ENCODE peak calls at places on chromosomes 13 and 19, in six cellular contexts. S is LHCN-M2, U is Panc1, P is WTC11, D is Daoy, B is EL. Q is an unnamed sample.

GRCh38 chr19:45296365-45296764 is 26.3 kb downstream of the CKM start:
- DNase-seq in D (no peak), U (no peak), P (no peak), S (no peak), B (no peak), Q (no peak)

GRCh38 chr19:20151617-20152145 is 15.3 kb upstream of the ZNF486 start:
- DNase-seq in B (no peak), P (no peak), D (no peak), U (no peak), S (no peak), Q (no peak)

GRCh38 chr13:92984151-92984550 is 242.5 kb upstream of the GPC6 start:
- DNase-seq in B (no peak), U (no peak), D (no peak), S (no peak), P (no peak), Q (no peak)

GRCh38 chr19:39502640-39503417 is 4.1 kb downstream of the DLL3 start:
- DNase-seq in U (peak; percentile 93), S (peak; percentile 49), D (peak; percentile 86), P (peak; percentile 80), B (peak; percentile 64), Q (peak; percentile 84)

GRCh38 chr13:75312884-75313520 is 169.0 kb downstream of the TBC1D4 start:
- DNase-seq in P (no peak), B (no peak), U (no peak), S (no peak), D (no peak), Q (no peak)

GRCh38 chr19:43809762-43810696 is 7.8 kb upstream of the LYPD5 start:
- DNase-seq in D (peak; percentile 46), B (peak; percentile 59), U (peak; percentile 15), S (peak; percentile 59), P (no peak), Q (peak; percentile 63)

GRCh38 chr19:4049432-4049831 is 17.3 kb downstream of the ZBTB7A start:
- DNase-seq in P (no peak), D (no peak), S (no peak), U (no peak), B (no peak), Q (no peak)

GRCh38 chr19:21269813-21270212 is 59.4 kb downstream of the ZNF708 start:
- DNase-seq in B (no peak), S (no peak), U (no peak), P (no peak), D (no peak), Q (no peak)

GRCh38 chr19:49539192-49539952 is 11.6 kb downstream of the RCN3 start:
- DNase-seq in P (no peak), S (no peak), D (no peak), U (no peak), B (no peak), Q (no peak)

GRCh38 chr19:45448887-45449299 is 18.9 kb upstream of the FOSB start:
- DNase-seq in D (no peak), B (no peak), S (no peak), U (no peak), P (no peak), Q (no peak)

GRCh38 chr19:19202707-19203011 is 555 bp downstream of the NR2C2AP start:
- DNase-seq in P (no peak), S (no peak), D (no peak), B (no peak), U (no peak), Q (peak; percentile 22)

GRCh38 chr19:46713781-46714522 is 3.0 kb downstream of the PRKD2 start:
- DNase-seq in P (peak; percentile 82), D (peak; percentile 88), S (peak; percentile 71), U (no peak), B (peak; percentile 88), Q (peak; percentile 88)

GRCh38 chr19:54473071-54473941 is at the start of gene CDC42EP5:
- DNase-seq in D (peak; percentile 85), U (no peak), B (peak; percentile 80), S (peak; percentile 55), P (no peak), Q (peak; percentile 61)

GRCh38 chr13:93260591-93260990 is 34.0 kb downstream of the GPC6 start:
- DNase-seq in S (peak; percentile 67), P (no peak), B (peak; percentile 59), U (no peak), D (no peak), Q (no peak)

GRCh38 chr19:13935765-13936486 is 2.3 kb downstream of the PODNL1 start:
- DNase-seq in B (no peak), U (no peak), S (peak; percentile 31), D (no peak), P (peak; percentile 70), Q (peak; percentile 73)

GRCh38 chr19:38384209-38385027 is 3.4 kb downstream of the GGN start:
- DNase-seq in P (peak; percentile 75), B (peak; percentile 23), D (peak; percentile 51), S (peak; percentile 11), U (no peak), Q (peak; percentile 56)

GRCh38 chr19:18029617-18030338 is 21.8 kb downstream of the ARRDC2 start:
- DNase-seq in B (peak; percentile 39), S (peak; percentile 38), U (no peak), D (peak; percentile 52), P (no peak), Q (peak; percentile 40)

GRCh38 chr13:27339299-27339698 is 68.7 kb downstream of the RASL11A start:
- DNase-seq in P (peak; percentile 75), S (peak; percentile 12), D (peak; percentile 56), B (peak; percentile 55), U (no peak), Q (no peak)

GRCh38 chr13:21033224-21033855 is 28.0 kb downstream of the LATS2 start:
- DNase-seq in S (peak; percentile 53), P (no peak), U (no peak), B (peak; percentile 43), D (no peak), Q (peak; percentile 82)

GRCh38 chr19:3969435-3970312 is 1.2 kb downstream of the DAPK3 start:
- DNase-seq in S (peak; percentile 92), U (no peak), D (peak; percentile 94), B (peak; percentile 92), P (peak; percentile 40), Q (peak; percentile 90)

GRCh38 chr13:43573361-43573740 is 213.4 kb downstream of the ENOX1 start:
- DNase-seq in D (no peak), S (peak; percentile 44), P (no peak), U (no peak), B (peak; percentile 79), Q (peak; percentile 64)